ENCODE peak calls at places on chromosome 2, in nine cellular contexts. D, P, Q, L, H, Y, B, E and S are unnamed samples.

GRCh38 chr2:118387509-118387908 is 299.2 kb downstream of the INSIG2 start:
- DNase-seq in H (peak), Y (no peak), E (no peak), D (no peak), L (no peak), P (peak), B (no peak), Q (no peak), S (no peak)

GRCh38 chr2:73053316-73054114 is 18.0 kb downstream of the SFXN5 start:
- DNase-seq in E (no peak), L (no peak), Y (no peak), B (peak), P (peak), D (no peak), H (no peak), Q (no peak), S (peak)

GRCh38 chr2:215970425-215970824 is 42.9 kb downstream of the MREG start:
- DNase-seq in H (no peak), Q (no peak), B (no peak), P (no peak), E (no peak), Y (no peak), L (peak), D (no peak), S (no peak)

GRCh38 chr2:100967716-100968115 is 34.4 kb upstream of the RPL31 start:
- DNase-seq in Y (no peak), H (no peak), B (no peak), Q (no peak), P (no peak), L (no peak), E (no peak), D (no peak), S (no peak)

GRCh38 chr2:10918661-10919414 is 7.1 kb downstream of the KCNF1 start:
- DNase-seq in D (no peak), Q (no peak), P (peak), H (no peak), B (no peak), L (no peak), Y (no peak), E (no peak), S (no peak)

GRCh38 chr2:227238242-227239237 is 74.1 kb downstream of the COL4A3 start:
- DNase-seq in E (peak), L (peak), H (peak), Y (no peak), Q (peak), D (peak), P (peak), B (peak), S (peak)

GRCh38 chr2:236646441-236646840 is 76.8 kb downstream of the ACKR3 start:
- DNase-seq in B (no peak), E (no peak), Q (no peak), P (peak), Y (no peak), L (no peak), H (no peak), D (no peak), S (no peak)

GRCh38 chr2:95267458-95268207 is 6.6 kb upstream of the PROM2 start:
- DNase-seq in Y (no peak), H (no peak), E (no peak), Q (no peak), L (no peak), B (no peak), P (no peak), D (no peak), S (no peak)

GRCh38 chr2:105487142-105488069 is 88.6 kb upstream of the FHL2 start:
- DNase-seq in E (no peak), L (no peak), D (no peak), Y (no peak), B (no peak), Q (peak), P (peak), H (peak), S (no peak)

GRCh38 chr2:17208511-17208910 is 309.7 kb downstream of the RAD51AP2 start:
- DNase-seq in H (no peak), B (no peak), L (no peak), Y (no peak), E (no peak), P (peak), Q (no peak), D (no peak), S (no peak)

GRCh38 chr2:142834003-142834402 is 43.5 kb upstream of the KYNU start:
- DNase-seq in E (no peak), Q (no peak), P (peak), Y (no peak), L (no peak), H (peak), B (no peak), D (no peak), S (no peak)

GRCh38 chr2:234970467-234970866 is 18.6 kb downstream of the SH3BP4 start:
- DNase-seq in H (no peak), Q (no peak), L (no peak), B (no peak), E (no peak), Y (no peak), P (no peak), D (no peak), S (peak)

GRCh38 chr2:43221660-43222471 is 4.5 kb downstream of the ZFP36L2 start:
- DNase-seq in Q (peak), D (peak), P (peak), Y (peak), H (peak), L (peak), E (peak), B (peak), S (peak)